ENCODE peak calls at places on chromosomes 5 and 9, in nine cellular contexts. N is islet precursor cell; P is iris pigment epithelial cell; G is ACHN; T is tibial nerve; V is Calu3; L is left lobe of liver; X is stimulated activated CD4-positive, alpha-beta T cell treated with anti-CD3 and anti-CD28 coated beads, Interleukin-2, amount 100 ng/mL, for 48 hours; J is T-helper 2 cell. A is an unnamed sample.
A peak's percentile ranks its signal among the peaks of the same experiment; 100 is the strongest.

GRCh38 chr5:169300468-169301385 is at the start of gene SLIT3:
- DNase-seq in N (peak; percentile 95), P (peak; percentile 38), G (peak; percentile 80), T (peak; percentile 40), V (no peak), L (no peak), X (no peak), J (no peak), A (peak; percentile 41)

GRCh38 chr5:67118050-67118620 is 78.5 kb downstream of the CD180 start:
- DNase-seq in N (no peak), P (no peak), G (no peak), T (no peak), V (no peak), L (no peak), X (no peak), J (no peak), A (no peak)

GRCh38 chr9:77743381-77743780 is 95.3 kb upstream of the GNA14 start:
- DNase-seq in N (no peak), P (peak; percentile 77), G (no peak), T (no peak), V (no peak), L (no peak), X (no peak), J (no peak), A (no peak)

GRCh38 chr5:59842999-59843398 is 50.5 kb downstream of the PDE4D start:
- DNase-seq in N (no peak), P (peak; percentile 82), G (no peak), T (no peak), V (no peak), L (no peak), X (no peak), J (no peak), A (no peak)

GRCh38 chr9:135990468-135991429 is 29.6 kb upstream of the UBAC1 start:
- DNase-seq in N (no peak), P (peak; percentile 74), G (peak; percentile 47), T (no peak), V (peak; percentile 25), L (no peak), X (peak; percentile 28), J (peak; percentile 63), A (no peak)

GRCh38 chr5:84535281-84535680 is 150.6 kb upstream of the EDIL3 start:
- DNase-seq in N (no peak), P (peak; percentile 22), G (no peak), T (no peak), V (no peak), L (no peak), X (no peak), J (no peak), A (no peak)

GRCh38 chr5:59709833-59710232 is 183.7 kb downstream of the PDE4D start:
- DNase-seq in N (no peak), P (peak; percentile 95), G (no peak), T (no peak), V (peak; percentile 10), L (no peak), X (no peak), J (no peak), A (no peak)

GRCh38 chr5:15026944-15027343 is 155.4 kb upstream of the ANKH start:
- DNase-seq in N (no peak), P (no peak), G (no peak), T (no peak), V (no peak), L (no peak), X (no peak), J (no peak), A (no peak)

GRCh38 chr5:142894749-142895148 is 124.6 kb downstream of the ARHGAP26 start:
- DNase-seq in N (no peak), P (peak; percentile 85), G (peak; percentile 33), T (no peak), V (no peak), L (no peak), X (no peak), J (no peak), A (no peak)

GRCh38 chr5:76547891-76548524 is 75.2 kb downstream of the F2RL2 start:
- DNase-seq in N (no peak), P (no peak), G (no peak), T (no peak), V (no peak), L (no peak), X (no peak), J (no peak), A (no peak)

GRCh38 chr9:105858284-105858683 is 163.9 kb downstream of the TMEM38B start:
- DNase-seq in N (no peak), P (no peak), G (no peak), T (no peak), V (no peak), L (no peak), X (no peak), J (no peak), A (no peak)

GRCh38 chr5:107389769-107390168 is 281.0 kb downstream of the EFNA5 start:
- DNase-seq in N (no peak), P (no peak), G (no peak), T (no peak), V (no peak), L (no peak), X (no peak), J (no peak), A (no peak)

GRCh38 chr5:172339264-172340180 is 56.0 kb upstream of the UBTD2 start:
- DNase-seq in N (no peak), P (no peak), G (no peak), T (no peak), V (no peak), L (no peak), X (no peak), J (no peak), A (no peak)

GRCh38 chr9:123509646-123510045 is 153.6 kb downstream of the CRB2 start:
- DNase-seq in N (no peak), P (no peak), G (no peak), T (no peak), V (no peak), L (no peak), X (no peak), J (no peak), A (no peak)

GRCh38 chr9:136361047-136361756 is 2.3 kb downstream of the DNLZ start:
- DNase-seq in N (no peak), P (peak; percentile 39), G (no peak), T (no peak), V (no peak), L (no peak), X (no peak), J (no peak), A (no peak)

A was measured in gastrocnemius medialis.